ENCODE peak calls at places on chromosomes 4 and X, in six cellular contexts. I is body of pancreas; P is pancreas; B is mesendoderm; V is CD8-positive, alpha-beta memory T cell; J is ascending aorta. O is an unnamed sample.

GRCh38 chr4:152325831-152326230 is 210.1 kb downstream of the FBXW7 start:
- DNase-seq in I (no peak), P (no peak), B (no peak), V (no peak), J (no peak), O (no peak)

GRCh38 chrX:31251336-31251735 is 179.5 kb upstream of the FTHL17 start:
- DNase-seq in I (no peak), P (no peak), B (no peak), V (no peak), J (no peak), O (no peak)

GRCh38 chrX:41265615-41266014 is 68.3 kb upstream of the DDX3X start:
- DNase-seq in I (no peak), P (no peak), B (no peak), V (peak; percentile 60), J (no peak), O (peak; percentile 68)

GRCh38 chrX:30949554-30949953 is 60.5 kb upstream of the TAB3 start:
- DNase-seq in I (no peak), P (no peak), B (peak; percentile 56), V (no peak), J (no peak), O (no peak)

GRCh38 chrX:16185725-16186136 is 18.4 kb downstream of the MAGEB17 start:
- DNase-seq in I (no peak), P (no peak), B (peak; percentile 54), V (no peak), J (no peak), O (no peak)

GRCh38 chrX:78123190-78123589 is 16.3 kb downstream of the TAF9B start:
- DNase-seq in I (no peak), P (no peak), B (no peak), V (no peak), J (no peak), O (no peak)

GRCh38 chr4:26751004-26751403 is 109.6 kb upstream of the STIM2 start:
- DNase-seq in I (no peak), P (no peak), B (no peak), V (no peak), J (no peak), O (no peak)

GRCh38 chrX:123736333-123736921 is 3.6 kb upstream of the THOC2 start:
- DNase-seq in I (no peak), P (no peak), B (peak; percentile 36), V (no peak), J (no peak), O (no peak)

GRCh38 chrX:19926095-19926494 is 38.7 kb upstream of the SH3KBP1 start:
- DNase-seq in I (no peak), P (no peak), B (no peak), V (no peak), J (no peak), O (no peak)

GRCh38 chr4:152499322-152499721 is 36.6 kb downstream of the FBXW7 start:
- DNase-seq in I (no peak), P (no peak), B (no peak), V (no peak), J (no peak), O (no peak)

GRCh38 chr4:154439224-154439623 is 52.4 kb downstream of the DCHS2 start:
- DNase-seq in I (no peak), P (no peak), B (no peak), V (no peak), J (no peak), O (no peak)

GRCh38 chr4:82965763-82966162 is 44.9 kb downstream of the LIN54 start:
- DNase-seq in I (no peak), P (no peak), B (no peak), V (no peak), J (no peak), O (no peak)

GRCh38 chrX:118346258-118347094 is 570 bp downstream of the WDR44 start:
- DNase-seq in I (peak; percentile 39), P (peak; percentile 44), B (peak; percentile 49), V (peak; percentile 76), J (no peak), O (no peak)

GRCh38 chrX:29617725-29618124 is 597.6 kb upstream of the MAGEB2 start:
- DNase-seq in I (no peak), P (no peak), B (peak; percentile 9), V (no peak), J (no peak), O (no peak)

GRCh38 chrX:132751043-132751690 is 207.3 kb downstream of the HS6ST2 start:
- DNase-seq in I (no peak), P (no peak), B (peak; percentile 62), V (no peak), J (no peak), O (no peak)

GRCh38 chrX:15761564-15762191 is 23.6 kb downstream of the CA5B start:
- DNase-seq in I (peak; percentile 20), P (no peak), B (peak; percentile 58), V (no peak), J (no peak), O (peak; percentile 22)

GRCh38 chr4:18691431-18692200 is 670.1 kb upstream of the LCORL start:
- DNase-seq in I (no peak), P (no peak), B (peak; percentile 99), V (no peak), J (no peak), O (no peak)

GRCh38 chrX:107775734-107776511 is at the start of gene TSC22D3:
- DNase-seq in I (peak; percentile 87), P (peak; percentile 85), B (peak; percentile 82), V (peak; percentile 75), J (peak; percentile 47), O (peak; percentile 47)

GRCh38 chr4:41360214-41360910 is 103.6 kb downstream of the UCHL1 start:
- DNase-seq in I (peak; percentile 79), P (peak; percentile 62), B (peak; percentile 74), V (no peak), J (peak; percentile 12), O (no peak)

GRCh38 chrX:134501942-134502341 is 42.0 kb downstream of the HPRT1 start:
- DNase-seq in I (no peak), P (no peak), B (no peak), V (no peak), J (no peak), O (no peak)

GRCh38 chr4:157706134-157706533 is 466.7 kb downstream of the GASK1B start:
- DNase-seq in I (no peak), P (no peak), B (no peak), V (no peak), J (no peak), O (no peak)

GRCh38 chrX:154359362-154360154 is 14.9 kb downstream of the FLNA start:
- DNase-seq in I (no peak), P (no peak), B (no peak), V (no peak), J (no peak), O (no peak)

GRCh38 chr4:141455651-141456050 is 180.7 kb upstream of the IL15 start:
- DNase-seq in I (no peak), P (no peak), B (no peak), V (no peak), J (no peak), O (no peak)

GRCh38 chr4:6299875-6300274 is 30.2 kb downstream of the WFS1 start:
- DNase-seq in I (no peak), P (no peak), B (no peak), V (no peak), J (no peak), O (no peak)

GRCh38 chr4:6298852-6299251 is 29.2 kb downstream of the WFS1 start:
- DNase-seq in I (no peak), P (no peak), B (no peak), V (no peak), J (no peak), O (no peak)

GRCh38 chr4:6297266-6297815 is 27.7 kb downstream of the WFS1 start:
- DNase-seq in I (no peak), P (no peak), B (no peak), V (no peak), J (no peak), O (no peak)

GRCh38 chr4:6296026-6296425 is 26.4 kb downstream of the WFS1 start:
- DNase-seq in I (no peak), P (no peak), B (peak; percentile 44), V (no peak), J (no peak), O (no peak)

DNA sequence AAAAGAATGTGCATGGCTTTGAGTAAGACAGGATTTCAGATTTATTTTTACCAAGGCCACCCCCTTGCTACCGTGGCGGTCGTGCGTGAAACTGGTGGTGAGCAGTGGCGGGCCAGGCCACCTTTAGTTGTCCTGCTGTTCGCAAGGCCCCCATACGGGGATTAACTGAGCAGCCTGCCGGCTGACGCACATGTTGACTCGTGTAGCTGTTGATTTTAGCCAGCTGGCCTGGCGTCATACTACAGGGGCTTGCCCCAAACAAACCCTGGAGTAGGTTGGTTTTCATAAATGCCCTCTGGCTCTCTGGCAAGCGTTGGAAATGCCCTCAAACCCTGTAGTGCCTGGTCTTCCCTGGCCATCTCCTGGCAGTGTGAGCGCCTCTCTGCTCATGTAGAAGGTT is 28.4 kb downstream of the WFS1 start:
- DNase-seq in I (no peak), P (no peak), B (no peak), V (no peak), J (no peak), O (no peak)
- H3K36me3 ChIP-seq in I (peaks cover 5% of the 10 kb centered on the region), P (peaks cover 30% of the 10 kb centered on the region), B (no peaks in the 10 kb centered on the region), V (no peaks in the 10 kb centered on the region), J (peaks cover 53% of the 10 kb centered on the region), O (no peaks in the 10 kb centered on the region)

GRCh38 chr4:86815653-86816052 is 33.5 kb downstream of the SLC10A6 start:
- DNase-seq in I (no peak), P (no peak), B (no peak), V (no peak), J (no peak), O (no peak)
- H3K27ac ChIP-seq in I (no peak overlapping the region), P (no peak overlapping the region), B (no peak overlapping the region), V (no peak overlapping the region), J (no peak overlapping the region), O (no peak overlapping the region)

DNA sequence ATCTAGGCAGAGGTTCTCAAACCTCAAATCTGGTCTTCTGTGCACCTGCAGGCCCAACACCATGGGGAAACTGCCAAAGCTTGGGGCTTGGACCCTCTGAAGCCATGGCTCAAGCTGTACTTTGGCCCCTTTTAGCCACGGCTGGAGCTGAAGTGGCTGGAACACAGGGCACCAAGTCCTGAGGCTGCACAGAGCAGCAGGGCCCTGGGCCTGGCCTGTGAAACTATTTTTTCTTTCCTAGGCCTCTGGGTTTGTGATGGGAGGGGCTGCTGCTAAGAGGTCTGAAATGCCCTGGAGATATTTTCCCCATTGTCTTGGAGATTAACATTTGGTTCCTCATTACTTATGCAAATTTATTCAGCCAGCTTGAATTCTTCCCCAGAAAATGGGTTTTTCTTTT is 18.3 kb upstream of the PI4K2B start:
- DNase-seq in I (no peak), P (no peak), B (peak; percentile 73), V (no peak), J (no peak), O (no peak)
- H3K4me3 ChIP-seq in I (no peak overlapping the region), P (no peak overlapping the region), B (no peak overlapping the region), V (no peak overlapping the region), J (no peak overlapping the region), O (no peak overlapping the region)

GRCh38 chr4:184104419-184105101 is 113.1 kb downstream of the ENPP6 start:
- DNase-seq in I (peak; percentile 51), P (peak; percentile 39), B (no peak), V (no peak), J (no peak), O (no peak)

GRCh38 chr4:184112006-184112550 is 105.6 kb downstream of the ENPP6 start:
- DNase-seq in I (no peak), P (no peak), B (no peak), V (no peak), J (no peak), O (no peak)

GRCh38 chr4:184111433-184111832 is 106.2 kb downstream of the ENPP6 start:
- DNase-seq in I (no peak), P (no peak), B (no peak), V (no peak), J (no peak), O (no peak)

GRCh38 chr4:184110452-184110851 is 107.2 kb downstream of the ENPP6 start:
- DNase-seq in I (no peak), P (no peak), B (no peak), V (no peak), J (no peak), O (no peak)

GRCh38 chr4:184108006-184108501 is 109.6 kb downstream of the ENPP6 start:
- DNase-seq in I (no peak), P (no peak), B (no peak), V (no peak), J (no peak), O (no peak)
- H3K36me3 ChIP-seq in I (no peaks in the 10 kb centered on the region), P (no peaks in the 10 kb centered on the region), B (no peaks in the 10 kb centered on the region), V (no peaks in the 10 kb centered on the region), J (no peaks in the 10 kb centered on the region), O (no peaks in the 10 kb centered on the region)

O was measured in naive thymus-derived CD4-positive, alpha-beta T cell.